ENCODE peak calls at places on chromosomes 7 and 10, in seven cellular contexts. L is K562, J is H1, U is GM12892, V is HepG2, W is SK-N-SH, B is GM12878. F is an unnamed sample.

GRCh38 chr10:3126741-3127342 is 45.7 kb downstream of the PITRM1 start:
- DNase-seq in V (no peak), J (no peak), L (no peak), W (no peak), B (no peak), U (no peak), F (no peak)

GRCh38 chr7:11698273-11698930 is 133.6 kb downstream of the THSD7A start:
- DNase-seq in W (no peak), B (no peak), J (no peak), V (no peak), L (no peak), U (no peak), F (no peak)

GRCh38 chr7:140901946-140902304 is 22.8 kb downstream of the BRAF start:
- DNase-seq in B (no peak), U (no peak), V (no peak), J (no peak), W (no peak), L (no peak), F (no peak)

GRCh38 chr10:94133239-94133638 is 139.5 kb downstream of the PLCE1 start:
- DNase-seq in W (peak), U (no peak), J (no peak), V (no peak), L (no peak), B (no peak), F (no peak)

GRCh38 chr7:26485421-26486019 is 193.9 kb downstream of the SNX10 start:
- DNase-seq in V (no peak), U (no peak), L (no peak), J (no peak), W (peak), B (no peak), F (no peak)

GRCh38 chr10:3530346-3531096 is 254.5 kb downstream of the KLF6 start:
- DNase-seq in J (no peak), V (no peak), L (no peak), U (no peak), B (no peak), W (no peak), F (no peak)

GRCh38 chr10:60963441-60964256 is 19.7 kb upstream of the RHOBTB1 start:
- DNase-seq in B (no peak), U (no peak), L (peak), W (no peak), J (no peak), V (peak), F (no peak)

GRCh38 chr10:94533027-94533426 is 12.6 kb upstream of the HELLS start:
- DNase-seq in U (no peak), J (no peak), W (no peak), V (no peak), B (no peak), L (no peak), F (no peak)

GRCh38 chr7:5382281-5383041 is 41.2 kb downstream of the TNRC18 start:
- DNase-seq in W (peak), J (peak), V (no peak), B (no peak), U (no peak), L (peak), F (no peak)

GRCh38 chr10:17349717-17350116 is 104.7 kb downstream of the ST8SIA6 start:
- DNase-seq in J (no peak), U (no peak), B (no peak), W (no peak), V (no peak), L (no peak), F (no peak)

GRCh38 chr7:74187915-74188675 is 13.9 kb downstream of the EIF4H start:
- DNase-seq in B (no peak), V (no peak), U (no peak), L (no peak), W (no peak), J (no peak), F (no peak)

GRCh38 chr7:94700926-94701554 is 45.1 kb upstream of the SGCE start:
- DNase-seq in U (no peak), V (peak), L (no peak), J (no peak), B (no peak), W (no peak), F (no peak)

GRCh38 chr10:61964059-61964709 is 62.7 kb downstream of the ARID5B start:
- DNase-seq in W (no peak), J (no peak), B (no peak), V (peak), U (no peak), L (no peak), F (no peak)

GRCh38 chr10:104330168-104331117 is 7.8 kb downstream of the ITPRIP start:
- DNase-seq in J (no peak), U (no peak), B (no peak), L (no peak), V (peak), W (no peak), F (no peak)

GRCh38 chr10:104329754-104330153 is 8.5 kb downstream of the ITPRIP start:
- DNase-seq in J (no peak), L (no peak), B (no peak), V (no peak), W (no peak), U (no peak), F (no peak)

GRCh38 chr10:104327745-104328635 is 10.3 kb downstream of the ITPRIP start:
- DNase-seq in V (peak), W (no peak), L (no peak), J (no peak), U (no peak), B (no peak), F (no peak)

GRCh38 chr10:104328636-104328915 is 9.7 kb downstream of the ITPRIP start:
- DNase-seq in J (no peak), L (no peak), U (no peak), V (no peak), W (no peak), B (no peak), F (no peak)

DNA sequence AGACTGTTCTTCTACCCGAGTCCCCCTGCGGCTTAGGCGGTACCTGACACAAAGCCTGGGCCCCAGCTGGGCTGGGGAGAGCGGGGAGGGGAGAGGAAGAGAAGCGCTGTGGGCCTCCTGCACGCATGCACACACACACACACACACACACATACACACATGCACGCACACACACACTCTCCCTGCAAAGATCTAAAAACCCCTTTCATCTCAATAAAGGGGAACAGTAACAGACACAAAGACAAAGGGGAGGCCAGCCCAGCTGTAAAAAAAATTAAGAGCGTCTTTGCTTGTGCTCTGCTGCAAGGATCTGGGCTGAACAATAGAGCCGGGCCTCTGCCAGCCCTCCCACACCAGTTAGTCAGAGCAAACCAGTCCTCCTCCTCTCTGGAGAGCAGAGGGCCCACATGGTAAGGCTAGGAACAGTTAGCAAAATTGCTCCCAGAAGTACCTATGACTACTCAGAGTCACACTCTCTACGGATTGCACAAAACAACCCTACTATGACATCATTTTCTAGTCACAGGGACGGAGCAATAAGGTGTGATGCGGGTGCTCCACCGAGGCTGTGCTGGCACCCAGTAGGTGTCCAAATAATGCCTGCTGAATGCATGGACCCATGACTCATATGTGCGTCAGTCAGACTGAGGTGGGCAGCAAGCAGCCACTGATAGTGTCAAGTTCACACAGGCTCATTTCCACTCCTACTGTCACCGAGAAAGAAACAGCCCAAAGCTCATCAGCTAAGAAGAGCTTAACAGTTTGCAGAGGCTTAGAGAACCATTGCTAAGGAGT is 9.2 kb downstream of the ITPRIP start:
- DNase-seq in W (no peak), B (no peak), J (no peak), L (peak), V (peak), U (no peak), F (no peak)
- TF ChIP-seq TAF1 in W (no peak), B (no peak), J (peak), L (no peak), V (no peak), U (no peak), F (no peak)

GRCh38 chr7:17207220-17207619 is 91.2 kb upstream of the AHR start:
- DNase-seq in B (no peak), J (no peak), V (peak), U (no peak), L (peak), W (no peak), F (no peak)
- TF ChIP-seq TAF1 in B (no peak), J (no peak), V (no peak), U (no peak), L (no peak), W (no peak), F (no peak)

GRCh38 chr10:131346456-131346855 is 34.9 kb upstream of the TCERG1L start:
- DNase-seq in W (no peak), L (no peak), J (no peak), V (no peak), B (no peak), U (no peak), F (no peak)
- TF ChIP-seq TAF1 in W (no peak), L (no peak), J (no peak), V (no peak), B (no peak), U (no peak), F (no peak)

GRCh38 chr10:34666008-34666700 is 148.9 kb downstream of the PARD3 start:
- DNase-seq in V (no peak), U (no peak), W (peak), B (peak), L (peak), J (no peak), F (no peak)
- TF ChIP-seq TAF1 in V (no peak), U (no peak), W (no peak), B (no peak), L (no peak), J (no peak), F (no peak)

DNA sequence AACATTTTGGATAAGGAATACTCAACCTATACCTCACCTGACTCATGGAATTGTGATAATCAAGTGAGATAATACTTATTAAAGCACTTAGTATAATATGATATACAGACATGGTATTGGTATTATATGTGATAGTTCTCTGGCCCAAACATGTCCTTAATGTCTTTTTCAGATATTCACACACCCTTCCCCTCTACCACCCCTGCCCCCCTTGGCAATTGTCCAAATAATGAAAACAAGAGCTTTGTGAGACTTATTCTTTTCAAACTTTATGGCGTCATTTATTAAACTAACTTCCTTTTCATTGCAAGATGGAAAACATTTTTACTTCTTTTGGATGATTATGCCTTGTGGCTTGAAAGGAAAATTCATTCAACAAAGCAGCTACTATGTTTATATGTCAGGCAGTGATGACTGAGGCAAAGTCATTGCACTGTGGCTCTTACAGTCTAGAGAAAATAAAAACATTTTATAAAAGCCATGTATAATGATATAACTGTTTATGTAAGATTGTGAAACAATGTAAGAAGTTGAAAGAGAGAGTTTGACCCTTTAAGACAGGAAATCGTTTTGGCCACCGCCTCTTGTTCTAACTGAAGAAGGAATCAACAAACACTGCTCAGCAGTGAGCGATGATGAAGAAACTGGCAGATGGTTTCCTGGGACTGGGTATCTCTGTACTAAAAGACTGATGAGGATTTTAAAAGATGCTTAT is 27.4 kb downstream of the MINPP1 start:
- DNase-seq in W (no peak), U (no peak), L (no peak), V (no peak), B (no peak), J (no peak), F (no peak)
- TF ChIP-seq TAF1 in W (no peak), U (no peak), L (no peak), V (no peak), B (no peak), J (no peak), F (no peak)

DNA sequence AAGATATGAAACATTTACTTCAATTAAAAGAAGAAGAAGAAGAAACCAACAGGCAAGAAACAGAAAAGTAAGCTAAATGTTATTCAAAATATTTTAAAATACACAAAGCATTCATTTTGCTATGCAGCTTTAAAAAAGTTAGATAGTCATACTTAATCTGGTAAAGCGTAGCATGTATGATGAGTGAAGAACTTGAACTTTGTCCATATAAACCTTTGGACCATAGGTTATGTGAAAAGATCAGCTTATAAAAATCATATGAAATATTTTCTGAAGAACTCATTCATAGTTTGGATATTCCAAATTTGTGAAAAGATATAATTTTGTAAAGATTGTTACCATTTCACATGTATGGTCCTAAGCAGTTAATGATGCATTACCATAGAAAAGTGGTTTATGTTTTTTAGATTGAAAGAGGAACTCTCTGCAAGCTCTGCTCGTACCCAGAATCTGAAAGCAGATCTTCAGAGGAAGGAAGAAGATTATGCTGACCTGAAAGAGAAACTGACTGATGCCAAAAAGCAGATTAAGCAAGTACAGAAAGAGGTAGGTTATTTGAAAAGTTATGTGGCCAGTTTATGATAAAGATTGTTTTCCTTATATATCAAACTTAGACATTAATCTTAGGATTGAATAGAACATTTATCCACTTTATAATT is 37.3 kb downstream of the KIF20B start:
- DNase-seq in J (no peak), U (peak), V (no peak), B (peak), W (no peak), L (no peak), F (peak)
- TF ChIP-seq TAF1 in J (no peak), U (no peak), V (no peak), B (no peak), W (no peak), L (no peak), F (no peak)

F was measured in GM12891.